ENCODE peak calls at places on chromosomes 2 and 18, in five cellular contexts. G is esophagus squamous epithelium, O is mesenchymal stem cell, B is spleen, D is skeletal muscle cell. X is an unnamed sample.

GRCh38 chr2:39618736-39619135 is 47.0 kb upstream of the TMEM178A start:
- DNase-seq in G (no peak), O (no peak), B (no peak), D (no peak), X (no peak)

GRCh38 chr2:240777416-240778212 is 42.4 kb downstream of the KIF1A start:
- DNase-seq in G (no peak), O (no peak), B (no peak), D (no peak), X (no peak)

GRCh38 chr18:23900979-23901378 is 113.6 kb upstream of the TTC39C start:
- DNase-seq in G (no peak), O (no peak), B (no peak), D (no peak), X (no peak)

GRCh38 chr2:230160112-230160660 is 59.6 kb downstream of the SP110 start:
- DNase-seq in G (no peak), O (peak; percentile 61), B (peak; percentile 82), D (no peak), X (peak; percentile 16)

GRCh38 chr18:29626094-29626493 is 1416.4 kb downstream of the DSC3 start:
- DNase-seq in G (no peak), O (no peak), B (no peak), D (no peak), X (no peak)

GRCh38 chr2:109083771-109084170 is 45.2 kb upstream of the SH3RF3 start:
- DNase-seq in G (no peak), O (no peak), B (peak; percentile 22), D (no peak), X (no peak)

GRCh38 chr2:104658840-104659591 is 194.9 kb upstream of the POU3F3 start:
- DNase-seq in G (no peak), O (no peak), B (no peak), D (no peak), X (no peak)

GRCh38 chr2:190382851-190383250 is 25.3 kb upstream of the MFSD6 start:
- DNase-seq in G (no peak), O (peak; percentile 23), B (no peak), D (no peak), X (peak; percentile 28)

GRCh38 chr18:44079602-44080001 is 601.1 kb upstream of the SETBP1 start:
- DNase-seq in G (no peak), O (peak; percentile 75), B (no peak), D (peak; percentile 55), X (peak; percentile 79)

GRCh38 chr2:41989503-41990180 is 58.2 kb upstream of the PKDCC start:
- DNase-seq in G (no peak), O (peak; percentile 34), B (no peak), D (no peak), X (no peak)

GRCh38 chr2:204542967-204543608 is 2.2 kb upstream of the PARD3B start:
- DNase-seq in G (no peak), O (no peak), B (no peak), D (peak; percentile 56), X (no peak)

GRCh38 chr2:68771211-68771721 is 36.7 kb downstream of the ARHGAP25 start:
- DNase-seq in G (no peak), O (peak; percentile 78), B (no peak), D (no peak), X (peak; percentile 55)

GRCh38 chr2:240424341-240425235 is 10.9 kb upstream of the GPC1 start:
- DNase-seq in G (no peak), O (no peak), B (peak; percentile 51), D (no peak), X (no peak)

GRCh38 chr2:86468162-86469033 is 27.2 kb downstream of the KDM3A start:
- DNase-seq in G (no peak), O (no peak), B (no peak), D (no peak), X (no peak)

GRCh38 chr18:63832470-63832869 is 55.0 kb upstream of the SERPINB2 start:
- DNase-seq in G (no peak), O (no peak), B (no peak), D (no peak), X (peak; percentile 8)

GRCh38 chr2:216308532-216308931 is 63.8 kb downstream of the MARCHF4 start:
- DNase-seq in G (no peak), O (peak; percentile 90), B (no peak), D (no peak), X (peak; percentile 38)

GRCh38 chr2:111071480-111072143 is 49.1 kb upstream of the BCL2L11 start:
- DNase-seq in G (no peak), O (peak; percentile 89), B (no peak), D (peak; percentile 68), X (peak; percentile 87)

GRCh38 chr2:182103531-182103930 is 117.9 kb downstream of the PPP1R1C start:
- DNase-seq in G (no peak), O (no peak), B (no peak), D (no peak), X (no peak)

GRCh38 chr2:69584127-69584889 is 59.2 kb downstream of the AAK1 start:
- DNase-seq in G (no peak), O (no peak), B (no peak), D (no peak), X (no peak)

GRCh38 chr2:101200714-101201113 is 49.5 kb upstream of the TBC1D8 start:
- DNase-seq in G (no peak), O (no peak), B (no peak), D (no peak), X (no peak)

GRCh38 chr2:100856732-100857131 is 36.8 kb downstream of the NPAS2 start:
- DNase-seq in G (no peak), O (no peak), B (no peak), D (no peak), X (no peak)

GRCh38 chr2:25938345-25938744 is 44.0 kb downstream of the KIF3C start:
- DNase-seq in G (no peak), O (no peak), B (no peak), D (no peak), X (no peak)

GRCh38 chr18:72762505-72763122 is 105.2 kb downstream of the NETO1 start:
- DNase-seq in G (no peak), O (peak; percentile 69), B (no peak), D (peak; percentile 25), X (peak; percentile 13)

GRCh38 chr2:1259746-1260145 is 153.5 kb upstream of the TPO start:
- DNase-seq in G (no peak), O (no peak), B (no peak), D (no peak), X (no peak)

GRCh38 chr18:36298113-36298701 is 694 bp downstream of the FHOD3 start:
- DNase-seq in G (no peak), O (no peak), B (peak; percentile 78), D (no peak), X (no peak)

GRCh38 chr2:110816404-110817365 is 84.3 kb downstream of the ACOXL start:
- DNase-seq in G (no peak), O (no peak), B (no peak), D (no peak), X (no peak)

GRCh38 chr2:70946832-70947442 is 11.2 kb downstream of the ATP6V1B1 start:
- DNase-seq in G (no peak), O (peak; percentile 67), B (no peak), D (peak; percentile 19), X (peak; percentile 64)

GRCh38 chr2:48131503-48132293 is 225.4 kb upstream of the FBXO11 start:
- DNase-seq in G (no peak), O (peak; percentile 79), B (no peak), D (no peak), X (peak; percentile 86)

GRCh38 chr2:15119722-15120175 is 441.4 kb downstream of the NBAS start:
- DNase-seq in G (no peak), O (no peak), B (no peak), D (no peak), X (no peak)

GRCh38 chr2:18740428-18740827 is 151.1 kb upstream of the NT5C1B start:
- DNase-seq in G (no peak), O (peak; percentile 26), B (no peak), D (no peak), X (peak; percentile 84)

GRCh38 chr18:58785171-58785805 is 79.4 kb upstream of the ZNF532 start:
- DNase-seq in G (no peak), O (peak; percentile 88), B (no peak), D (no peak), X (peak; percentile 73)

GRCh38 chr2:128782411-128783192 is 463.9 kb upstream of the HS6ST1 start:
- DNase-seq in G (no peak), O (no peak), B (peak; percentile 65), D (no peak), X (no peak)

GRCh38 chr18:3493501-3494244 is 43.7 kb downstream of the TGIF1 start:
- DNase-seq in G (no peak), O (no peak), B (no peak), D (no peak), X (no peak)
- H3K4me3 ChIP-seq in G (no peak overlapping the region), O (no peak overlapping the region), B (peak overlapping the region; percentile 8), D (no peak overlapping the region), X (no peak overlapping the region)

GRCh38 chr2:120347387-120348010 is 1.6 kb downstream of the INHBB start:
- DNase-seq in G (no peak), O (peak; percentile 23), B (no peak), D (no peak), X (no peak)
- H3K4me3 ChIP-seq in G (peak overlapping the region; percentile 75), O (no peak overlapping the region), B (no peak overlapping the region), D (peak overlapping the region; percentile 31), X (no peak overlapping the region)

DNA sequence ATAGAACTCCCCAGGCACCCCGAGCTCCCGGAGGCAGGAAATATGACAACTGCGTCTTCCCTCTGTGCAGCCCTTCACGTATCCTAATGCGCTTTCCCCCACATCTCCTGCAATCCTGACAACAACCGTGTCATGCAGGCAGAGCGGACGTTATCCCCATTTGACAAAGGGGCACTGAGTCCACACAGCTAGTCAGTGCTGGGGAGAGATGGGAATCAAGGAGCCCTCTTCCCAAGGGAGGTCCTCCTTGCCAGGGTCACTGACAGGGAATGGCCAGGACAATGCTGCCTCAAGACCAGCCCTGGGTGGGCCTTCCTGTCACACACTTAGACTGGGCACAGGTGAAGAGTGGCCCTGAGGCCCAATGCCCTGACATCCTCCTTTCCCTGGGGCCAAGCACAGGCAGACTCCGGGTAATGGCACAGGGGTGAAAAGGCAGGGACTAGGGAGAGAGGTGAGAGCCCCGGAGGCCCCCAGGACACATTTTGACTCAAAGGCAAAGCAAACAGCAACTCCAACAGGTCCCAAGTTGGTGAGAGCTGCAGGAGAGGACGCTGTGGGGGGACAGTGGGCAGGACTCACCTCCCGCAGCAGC is 2.2 kb downstream of the ADCY3 start:
- DNase-seq in G (no peak), O (no peak), B (peak; percentile 49), D (no peak), X (no peak)
- H3K4me3 ChIP-seq in G (peak overlapping the region; percentile 89), O (no peak overlapping the region), B (no peak overlapping the region), D (no peak overlapping the region), X (no peak overlapping the region)

GRCh38 chr2:227154976-227155375 is 9.0 kb downstream of the COL4A4 start:
- DNase-seq in G (no peak), O (no peak), B (no peak), D (peak; percentile 73), X (peak; percentile 87)
- H3K4me3 ChIP-seq in G (no peak overlapping the region), O (no peak overlapping the region), B (no peak overlapping the region), D (no peak overlapping the region), X (no peak overlapping the region)

GRCh38 chr2:200405599-200406298 is 99.3 kb downstream of the SPATS2L start:
- DNase-seq in G (no peak), O (peak; percentile 93), B (no peak), D (peak; percentile 62), X (peak; percentile 83)
- H3K4me3 ChIP-seq in G (no peak overlapping the region), O (no peak overlapping the region), B (no peak overlapping the region), D (no peak overlapping the region), X (peak overlapping the region; percentile 18)